ENCODE peak calls at places on chromosomes 1 and 21, in seven cellular contexts. U is K562, N is HCT116, R is SK-N-SH, J is GM12878, L is H1, T is HepG2. M is an unnamed sample.

GRCh38 chr1:29984544-29985375 is 738.6 kb downstream of the MATN1 start:
- DNase-seq in U (no peak), N (no peak), R (no peak), J (no peak), L (no peak), T (no peak), M (no peak)

GRCh38 chr1:228852015-228852414 is 116.7 kb downstream of the RHOU start:
- DNase-seq in U (no peak), N (no peak), R (no peak), J (no peak), L (no peak), T (no peak), M (no peak)

GRCh38 chr1:221602866-221603265 is 139.0 kb downstream of the DUSP10 start:
- DNase-seq in U (no peak), N (no peak), R (no peak), J (no peak), L (no peak), T (no peak), M (no peak)

GRCh38 chr1:54815086-54815876 is 14.2 kb upstream of the TTC22 start:
- DNase-seq in U (no peak), N (no peak), R (no peak), J (no peak), L (no peak), T (no peak), M (no peak)

GRCh38 chr1:164602142-164602429 is 43.1 kb downstream of the PBX1 start:
- DNase-seq in U (no peak), N (peak; percentile 39), R (no peak), J (no peak), L (no peak), T (no peak), M (peak; percentile 56)

GRCh38 chr1:74772945-74773344 is 40.0 kb downstream of the TYW3 start:
- DNase-seq in U (no peak), N (no peak), R (no peak), J (no peak), L (no peak), T (peak; percentile 4), M (no peak)

GRCh38 chr21:46119565-46120271 is 21.8 kb downstream of the COL6A2 start:
- DNase-seq in U (no peak), N (no peak), R (peak; percentile 27), J (no peak), L (no peak), T (no peak), M (no peak)

GRCh38 chr1:77424236-77424635 is 142.4 kb downstream of the AK5 start:
- DNase-seq in U (no peak), N (no peak), R (no peak), J (no peak), L (no peak), T (no peak), M (no peak)

GRCh38 chr1:85692730-85693314 is 15.4 kb downstream of the ZNHIT6 start:
- DNase-seq in U (peak; percentile 6), N (peak; percentile 6), R (no peak), J (no peak), L (no peak), T (peak; percentile 37), M (no peak)

GRCh38 chr1:11072216-11072917 is 12.5 kb upstream of the SRM start:
- DNase-seq in U (no peak), N (no peak), R (no peak), J (no peak), L (no peak), T (no peak), M (peak; percentile 34)

GRCh38 chr21:41830145-41830707 is 48.9 kb downstream of the PRDM15 start:
- DNase-seq in U (no peak), N (no peak), R (no peak), J (no peak), L (no peak), T (no peak), M (no peak)

GRCh38 chr1:227947425-227947677 is 381 bp downstream of the WNT9A start:
- DNase-seq in U (no peak), N (no peak), R (no peak), J (no peak), L (no peak), T (no peak), M (peak; percentile 75)

GRCh38 chr1:106768501-106768900 is 288.0 kb upstream of the PRMT6 start:
- DNase-seq in U (no peak), N (no peak), R (no peak), J (no peak), L (no peak), T (no peak), M (no peak)

GRCh38 chr1:183632964-183633363 is 2.6 kb downstream of the ARPC5 start:
- DNase-seq in U (peak; percentile 35), N (no peak), R (no peak), J (no peak), L (no peak), T (no peak), M (no peak)

GRCh38 chr21:37927711-37928110 is 11.5 kb upstream of the KCNJ6 start:
- DNase-seq in U (no peak), N (no peak), R (no peak), J (no peak), L (no peak), T (no peak), M (no peak)

GRCh38 chr1:22886211-22886610 is 86.5 kb downstream of the LACTBL1 start:
- DNase-seq in U (no peak), N (no peak), R (no peak), J (no peak), L (no peak), T (no peak), M (no peak)

GRCh38 chr1:182720465-182720864 is 36.1 kb upstream of the RGS8 start:
- DNase-seq in U (no peak), N (peak; percentile 19), R (no peak), J (no peak), L (no peak), T (no peak), M (no peak)

GRCh38 chr21:17436626-17437111 is 76.2 kb upstream of the CXADR start:
- DNase-seq in U (no peak), N (no peak), R (peak; percentile 27), J (no peak), L (no peak), T (peak; percentile 68), M (no peak)

GRCh38 chr1:7912743-7913557 is 27.7 kb downstream of the TNFRSF9 start:
- DNase-seq in U (peak; percentile 48), N (peak; percentile 33), R (no peak), J (no peak), L (peak; percentile 3), T (no peak), M (no peak)

GRCh38 chr21:44024895-44025353 is 12.8 kb downstream of the TRAPPC10 start:
- DNase-seq in U (peak; percentile 77), N (no peak), R (no peak), J (no peak), L (no peak), T (no peak), M (peak; percentile 47)

GRCh38 chr1:247367786-247368342 is 36.2 kb upstream of the ZNF496 start:
- DNase-seq in U (peak; percentile 55), N (no peak), R (no peak), J (no peak), L (no peak), T (no peak), M (no peak)

GRCh38 chr1:202121006-202121405 is 1.7 kb upstream of the GPR37L1 start:
- DNase-seq in U (no peak), N (no peak), R (no peak), J (no peak), L (no peak), T (no peak), M (no peak)

GRCh38 chr1:183039985-183040447 is 16.8 kb downstream of the LAMC1 start:
- DNase-seq in U (no peak), N (no peak), R (no peak), J (no peak), L (no peak), T (no peak), M (no peak)

GRCh38 chr1:3664700-3665375 is 12.5 kb downstream of the TP73 start:
- DNase-seq in U (no peak), N (no peak), R (no peak), J (no peak), L (no peak), T (no peak), M (no peak)

GRCh38 chr1:81922955-81923354 is 122.2 kb downstream of the ADGRL2 start:
- DNase-seq in U (no peak), N (no peak), R (no peak), J (no peak), L (no peak), T (no peak), M (no peak)

GRCh38 chr1:226723640-226724532 is 15.2 kb downstream of the ITPKB start:
- DNase-seq in U (peak; percentile 23), N (no peak), R (no peak), J (no peak), L (no peak), T (no peak), M (peak; percentile 58)

GRCh38 chr1:111656093-111657017 is 36.8 kb downstream of the RAP1A start:
- DNase-seq in U (peak; percentile 69), N (peak; percentile 57), R (peak; percentile 59), J (no peak), L (no peak), T (peak; percentile 49), M (peak; percentile 61)
- TF ChIP-seq JUND in U (no peak), N (no peak), R (no peak), J (no peak), L (no peak), T (no peak), M (no peak)

DNA sequence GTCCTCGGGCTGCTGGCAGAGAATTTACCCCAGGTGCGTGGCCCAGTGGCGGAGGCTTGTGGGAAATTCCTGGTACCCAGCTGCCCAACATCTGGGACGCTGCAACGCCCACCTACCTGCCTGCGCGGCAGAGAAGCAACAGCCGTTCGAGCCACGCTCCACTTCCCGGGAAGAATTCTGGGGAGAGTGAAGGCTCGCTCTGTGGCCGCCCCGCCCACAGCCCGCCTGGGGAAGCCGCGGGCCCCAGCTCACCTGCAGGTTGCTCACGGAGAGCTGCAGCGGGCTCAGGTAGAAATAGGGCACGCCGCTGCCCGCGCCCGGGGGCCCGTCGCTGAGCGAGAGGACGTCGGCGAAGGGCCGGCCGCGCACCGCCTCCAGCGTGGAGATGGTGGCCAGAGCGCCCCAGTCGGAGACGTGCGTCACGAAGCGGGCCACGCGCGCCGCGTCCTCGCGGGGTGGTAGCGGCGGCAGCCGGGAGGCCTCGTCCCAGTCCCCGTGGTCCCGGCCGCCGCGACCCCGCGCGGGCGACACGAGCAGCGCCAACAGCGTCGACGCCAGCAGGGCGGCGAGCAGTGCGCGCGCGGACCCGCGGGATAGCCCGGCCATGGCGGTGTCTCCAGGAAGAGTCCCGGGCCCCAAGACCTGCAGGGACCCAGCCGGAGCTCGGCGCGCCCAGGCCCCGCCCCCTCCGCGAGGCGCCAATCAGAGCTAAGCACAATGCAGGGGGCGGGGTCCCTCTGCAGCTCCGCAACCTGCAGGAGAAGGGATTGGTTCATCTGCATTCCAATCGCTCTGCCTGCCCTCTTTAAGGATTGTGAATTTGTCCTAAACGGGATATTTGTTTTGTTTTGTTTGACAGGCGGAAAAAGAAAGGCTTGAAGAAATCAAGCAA is at the start of gene CREG1:
- DNase-seq in U (peak; percentile 98), N (peak; percentile 75), R (peak; percentile 98), J (no peak), L (peak; percentile 78), T (peak; percentile 88), M (peak; percentile 98)
- TF ChIP-seq JUND in U (peak; percentile 3), N (no peak), R (no peak), J (no peak), L (peak; percentile 6), T (no peak), M (no peak)

GRCh38 chr1:223033658-223034057 is 109.4 kb downstream of the TLR5 start:
- DNase-seq in U (no peak), N (no peak), R (no peak), J (no peak), L (no peak), T (no peak), M (no peak)
- TF ChIP-seq JUND in U (no peak), N (no peak), R (no peak), J (no peak), L (no peak), T (no peak), M (no peak)

GRCh38 chr21:39582749-39583148 is 30.0 kb upstream of the B3GALT5 start:
- DNase-seq in U (no peak), N (no peak), R (no peak), J (no peak), L (no peak), T (no peak), M (no peak)
- TF ChIP-seq JUND in U (no peak), N (no peak), R (no peak), J (no peak), L (no peak), T (no peak), M (no peak)

M was measured in T47D.